ENCODE peak calls at places on chromosomes 12 and 14, in seven cellular contexts. J is stimulated activated CD4-positive, alpha-beta T cell treated with anti-CD3 and anti-CD28 coated beads, Interleukin-1b, Interleukin-23, amount 100 ng/mL, for 24 hours; X is EH; B is GF-D8; P is activated naive CD4-positive, alpha-beta T cell treated with anti-CD3 and anti-CD28 coated beads, Interleukin-2, amount 50 U/mL, for 16 hours; S is progenitor cell of endocrine pancreas; M is T-cell. I is an unnamed sample.
A peak's percentile ranks its signal among the peaks of the same experiment; 100 is the strongest.

GRCh38 chr14:102776761-102777710 is at the start of gene TRAF3:
- DNase-seq in X (peak; percentile 77), B (no peak), M (peak; percentile 89), P (peak; percentile 86), J (peak; percentile 75), S (peak; percentile 33), I (peak; percentile 98)

GRCh38 chr14:74591899-74592298 is 20.1 kb downstream of the LTBP2 start:
- DNase-seq in J (no peak), S (no peak), P (no peak), B (no peak), M (no peak), X (peak; percentile 74), I (no peak)

GRCh38 chr12:96876966-96877365 is 30.1 kb upstream of the NEDD1 start:
- DNase-seq in S (no peak), M (no peak), X (peak; percentile 78), J (no peak), P (no peak), B (no peak), I (no peak)

GRCh38 chr12:120100630-120101029 is 15.9 kb downstream of the RAB35 start:
- DNase-seq in S (no peak), P (no peak), M (no peak), J (no peak), B (no peak), X (peak; percentile 15), I (no peak)

GRCh38 chr12:121248611-121249010 is 38.7 kb downstream of the P2RX4 start:
- DNase-seq in M (no peak), X (no peak), B (no peak), J (no peak), S (no peak), P (no peak), I (peak; percentile 74)

GRCh38 chr12:15522574-15523187 is 200.4 kb downstream of the PTPRO start:
- DNase-seq in P (no peak), X (peak; percentile 66), M (no peak), S (no peak), J (no peak), B (no peak), I (peak; percentile 26)

GRCh38 chr12:123829561-123829960 is 67.5 kb downstream of the DNAH10 start:
- DNase-seq in B (no peak), X (no peak), S (no peak), P (no peak), J (no peak), M (no peak), I (no peak)

GRCh38 chr14:50357124-50357523 is 39.6 kb downstream of the CDKL1 start:
- DNase-seq in P (no peak), M (no peak), S (no peak), J (no peak), X (peak; percentile 24), B (no peak), I (no peak)

GRCh38 chr12:51953011-51953568 is 1.6 kb downstream of the ACVR1B start:
- DNase-seq in B (no peak), P (no peak), J (no peak), S (no peak), M (no peak), X (no peak), I (no peak)

GRCh38 chr12:1922075-1922709 is 3.7 kb upstream of the CACNA2D4 start:
- DNase-seq in X (no peak), B (no peak), S (no peak), M (no peak), P (no peak), J (no peak), I (no peak)

GRCh38 chr14:89247457-89248122 is 169.4 kb downstream of the FOXN3 start:
- DNase-seq in P (no peak), B (no peak), X (no peak), M (no peak), J (no peak), S (no peak), I (no peak)

GRCh38 chr12:105485321-105485910 is 154.9 kb downstream of the C12orf75 start:
- DNase-seq in P (no peak), B (no peak), S (no peak), M (no peak), X (peak; percentile 89), J (no peak), I (no peak)

GRCh38 chr12:27821259-27821973 is 41.4 kb upstream of the MANSC4 start:
- DNase-seq in X (peak; percentile 68), P (no peak), S (peak; percentile 28), M (peak; percentile 22), J (no peak), B (no peak), I (peak; percentile 50)

GRCh38 chr14:101457177-101457935 is 103.9 kb upstream of the DIO3 start:
- DNase-seq in M (no peak), X (no peak), J (no peak), P (no peak), S (no peak), B (no peak), I (no peak)

GRCh38 chr12:115761784-115762183 is 515.7 kb downstream of the MED13L start:
- DNase-seq in P (no peak), B (no peak), J (no peak), M (no peak), X (peak; percentile 77), S (no peak), I (no peak)

GRCh38 chr12:77485961-77486579 is 344.6 kb upstream of the NAV3 start:
- DNase-seq in P (no peak), J (no peak), B (no peak), S (no peak), M (no peak), X (no peak), I (no peak)

GRCh38 chr12:25694072-25694471 is 141.0 kb upstream of the LMNTD1 start:
- DNase-seq in S (no peak), P (no peak), J (no peak), B (no peak), X (peak; percentile 95), M (no peak), I (no peak)

GRCh38 chr14:60195179-60195810 is 30.1 kb upstream of the DHRS7 start:
- DNase-seq in P (no peak), J (no peak), B (no peak), X (no peak), S (no peak), M (no peak), I (peak; percentile 12)